ENCODE peak calls at places on chromosomes 11 and 22, in five cellular contexts. Y is ovary, S is body of pancreas, A is testis, L is A549. O is an unnamed sample.

GRCh38 chr11:117328414-117329010 is 858 bp downstream of the CEP164 start:
- DNase-seq in Y (peak; percentile 51), S (peak; percentile 39), A (peak; percentile 58), L (no peak), O (no peak)

GRCh38 chr22:49044091-49044490 is 783.6 kb downstream of the BRD1 start:
- DNase-seq in Y (no peak), S (no peak), A (no peak), L (no peak), O (no peak)

GRCh38 chr11:3213659-3214419 is 4.8 kb downstream of the MRGPRG start:
- DNase-seq in Y (no peak), S (no peak), A (no peak), L (no peak), O (no peak)

GRCh38 chr11:20158597-20159257 is 1.5 kb downstream of the DBX1 start:
- DNase-seq in Y (no peak), S (peak; percentile 68), A (peak; percentile 73), L (no peak), O (peak; percentile 53)

GRCh38 chr22:19850482-19851109 is 4.1 kb downstream of the GNB1L start:
- DNase-seq in Y (no peak), S (no peak), A (no peak), L (no peak), O (no peak)

GRCh38 chr11:105297463-105297862 is 157.9 kb upstream of the CARD18 start:
- DNase-seq in Y (no peak), S (no peak), A (no peak), L (no peak), O (peak; percentile 35)

GRCh38 chr22:32760815-32761214 is 40.7 kb upstream of the TIMP3 start:
- DNase-seq in Y (no peak), S (no peak), A (peak; percentile 73), L (no peak), O (no peak)

GRCh38 chr11:96694338-96694737 is 304.5 kb downstream of the JRKL start:
- DNase-seq in Y (no peak), S (no peak), A (no peak), L (no peak), O (no peak)

GRCh38 chr22:47407626-47408025 is 645.2 kb downstream of the TBC1D22A start:
- DNase-seq in Y (no peak), S (no peak), A (no peak), L (no peak), O (no peak)

GRCh38 chr22:46835288-46835687 is 72.8 kb downstream of the TBC1D22A start:
- DNase-seq in Y (no peak), S (no peak), A (no peak), L (no peak), O (no peak)

GRCh38 chr11:36354221-36355003 is 58.3 kb downstream of the PRR5L start:
- DNase-seq in Y (no peak), S (no peak), A (no peak), L (no peak), O (peak; percentile 57)

GRCh38 chr11:130403301-130403804 is 25.1 kb downstream of the ADAMTS8 start:
- DNase-seq in Y (peak; percentile 29), S (peak; percentile 20), A (no peak), L (no peak), O (peak; percentile 67)

GRCh38 chr11:27830206-27830605 is 130.0 kb upstream of the BDNF start:
- DNase-seq in Y (no peak), S (no peak), A (no peak), L (no peak), O (no peak)

GRCh38 chr11:15170170-15170569 is 55.4 kb downstream of the INSC start:
- DNase-seq in Y (no peak), S (no peak), A (no peak), L (no peak), O (no peak)

GRCh38 chr11:10934293-10934850 is 76.5 kb upstream of the ZBED5 start:
- DNase-seq in Y (no peak), S (no peak), A (no peak), L (no peak), O (no peak)

GRCh38 chr11:14380947-14381555 is 22.1 kb upstream of the RRAS2 start:
- DNase-seq in Y (peak; percentile 66), S (peak; percentile 76), A (peak; percentile 81), L (peak; percentile 72), O (peak; percentile 69)

GRCh38 chr11:122724520-122724919 is 69.0 kb downstream of the UBASH3B start:
- DNase-seq in Y (no peak), S (no peak), A (no peak), L (no peak), O (no peak)

GRCh38 chr11:14425621-14426020 is 66.6 kb upstream of the RRAS2 start:
- DNase-seq in Y (no peak), S (no peak), A (no peak), L (no peak), O (no peak)

GRCh38 chr11:118740892-118741291 is 50.1 kb downstream of the DDX6 start:
- DNase-seq in Y (no peak), S (no peak), A (no peak), L (no peak), O (no peak)

GRCh38 chr11:106706355-106706754 is 311.9 kb downstream of the GUCY1A2 start:
- DNase-seq in Y (no peak), S (no peak), A (no peak), L (peak; percentile 39), O (peak; percentile 85)

GRCh38 chr11:33690290-33691050 is 10.2 kb downstream of the C11orf91 start:
- DNase-seq in Y (peak; percentile 69), S (peak; percentile 37), A (peak; percentile 46), L (peak; percentile 82), O (peak; percentile 82)

GRCh38 chr11:2074266-2074825 is 64.8 kb downstream of the IGF2 start:
- DNase-seq in Y (no peak), S (no peak), A (no peak), L (no peak), O (no peak)
- TF ChIP-seq CTCF in Y (no peak), S (no peak), A (no peak), L (peak; percentile 18), O (no peak)

DNA sequence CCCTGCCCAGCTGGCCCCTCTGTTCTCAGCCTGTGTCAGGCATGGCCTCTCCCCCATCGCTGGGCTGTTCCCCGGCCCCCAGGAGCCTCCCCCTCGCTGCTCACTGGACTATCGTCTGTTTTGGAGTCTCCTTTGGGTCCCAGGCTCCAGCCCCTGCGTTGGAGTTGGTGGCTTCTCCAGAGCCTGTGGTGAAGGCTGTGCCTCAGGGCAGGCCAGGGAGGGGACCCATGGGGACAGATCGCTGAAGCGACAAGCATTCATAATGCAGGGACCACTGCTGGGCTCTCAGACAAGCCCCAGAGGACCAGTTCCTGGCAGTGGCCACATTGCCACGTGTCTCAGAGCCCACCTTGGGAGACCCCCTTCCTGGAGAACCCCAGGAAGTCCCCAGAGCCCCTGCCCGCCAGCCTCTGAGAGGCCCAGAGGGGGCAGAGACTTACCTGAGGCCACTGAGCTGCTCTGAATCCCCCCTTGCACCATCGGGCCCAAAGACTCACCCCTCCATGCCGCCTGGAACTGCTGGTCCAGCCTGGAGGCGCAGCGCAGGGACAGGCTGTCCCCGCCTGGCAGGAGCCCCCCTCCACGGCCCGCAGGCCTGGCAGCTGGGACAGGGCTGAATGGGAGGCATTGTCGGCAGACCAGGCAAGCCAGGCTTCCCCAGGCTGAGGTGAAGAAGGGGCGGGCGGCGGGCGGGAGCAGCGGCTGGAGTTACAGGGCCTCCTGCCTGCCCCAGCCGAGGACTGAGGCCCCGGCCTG is at the start of gene CHADL:
- DNase-seq in Y (no peak), S (no peak), A (peak; percentile 75), L (no peak), O (no peak)
- H3K27ac ChIP-seq in Y (no peak within 1 kb of the TSS), S (no peak within 1 kb of the TSS), A (no peak within 1 kb of the TSS), L (no peak within 1 kb of the TSS), O (peak within 1 kb of the TSS; percentile 45)

GRCh38 chr11:74057251-74058151 is 48.6 kb upstream of the UCP3 start:
- DNase-seq in Y (no peak), S (no peak), A (no peak), L (peak; percentile 29), O (no peak)

GRCh38 chr11:74050465-74050864 is 41.6 kb upstream of the UCP3 start:
- DNase-seq in Y (no peak), S (no peak), A (no peak), L (no peak), O (no peak)

DNA sequence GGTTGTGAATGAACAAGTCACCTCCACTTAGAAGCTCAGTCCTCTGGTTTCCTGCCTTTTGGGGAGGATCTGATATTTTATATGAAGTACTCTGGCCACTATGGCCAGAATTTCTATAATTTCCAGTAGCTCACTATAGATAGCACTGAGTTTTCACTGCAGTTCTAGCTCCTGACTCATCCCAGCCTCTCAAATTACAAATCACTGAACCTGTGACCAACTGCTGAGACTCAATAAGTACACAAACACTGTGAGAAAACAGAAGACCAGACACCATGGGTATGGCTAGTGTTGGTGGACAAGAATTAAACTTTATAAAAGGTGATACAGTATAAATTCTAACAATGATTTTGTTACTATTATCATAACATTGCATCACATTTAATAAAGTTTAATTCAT is 47.1 kb upstream of the UCP3 start:
- DNase-seq in Y (no peak), S (no peak), A (no peak), L (peak; percentile 25), O (peak; percentile 30)
- TF ChIP-seq CTCF in Y (no peak), S (no peak), A (no peak), L (no peak), O (no peak)

GRCh38 chr11:73175551-73176144 is 33.5 kb upstream of the FCHSD2 start:
- DNase-seq in Y (peak; percentile 55), S (peak; percentile 49), A (peak; percentile 72), L (no peak), O (no peak)

GRCh38 chr11:73178092-73178539 is 36.0 kb upstream of the FCHSD2 start:
- DNase-seq in Y (peak; percentile 90), S (peak; percentile 84), A (peak; percentile 90), L (peak; percentile 91), O (peak; percentile 92)

GRCh38 chr11:73177380-73178091 is 35.4 kb upstream of the FCHSD2 start:
- DNase-seq in Y (peak; percentile 53), S (peak; percentile 37), A (peak; percentile 76), L (no peak), O (no peak)

GRCh38 chr11:73176145-73176891 is 34.2 kb upstream of the FCHSD2 start:
- DNase-seq in Y (no peak), S (no peak), A (peak; percentile 54), L (no peak), O (no peak)

GRCh38 chr11:73176892-73177155 is 34.7 kb upstream of the FCHSD2 start:
- DNase-seq in Y (no peak), S (no peak), A (no peak), L (no peak), O (no peak)
- H3K27ac ChIP-seq in Y (peak overlapping the region; percentile 78), S (peak overlapping the region; percentile 72), A (peak overlapping the region; percentile 83), L (no peak overlapping the region), O (peak overlapping the region; percentile 49)

O was measured in RWPE1.